ENCODE peak calls at places on chromosomes 13 and 19, in ten cellular contexts. One of them, this sample, is unnamed.

GRCh38 chr13:46168341-46168740 is 13.6 kb downstream of the LCP1 start:
- DNase-seq in left ventricle myocardium inferior: no peak
- DNase-seq in fibroblast of lung: no peak
- DNase-seq in esophagus squamous epithelium: no peak
- DNase-seq in neuronal stem cell: no peak
- DNase-seq in HepG2: no peak
- DNase-seq in heart right ventricle: no peak
- DNase-seq in cardiac muscle cell: no peak
- DNase-seq in fibroblast of pulmonary artery: peak
- DNase-seq in HCT116: no peak
- DNase-seq in this sample: no peak

GRCh38 chr19:18204394-18205179 is 745 bp upstream of the RAB3A start:
- DNase-seq in left ventricle myocardium inferior: no peak
- DNase-seq in fibroblast of pulmonary artery: no peak
- DNase-seq in fibroblast of lung: no peak
- DNase-seq in HepG2: no peak
- DNase-seq in cardiac muscle cell: peak
- DNase-seq in heart right ventricle: peak
- DNase-seq in esophagus squamous epithelium: no peak
- DNase-seq in neuronal stem cell: peak
- DNase-seq in HCT116: no peak
- DNase-seq in this sample: no peak

GRCh38 chr19:45169602-45170001 is 8.4 kb downstream of the TRAPPC6A start:
- DNase-seq in left ventricle myocardium inferior: no peak
- DNase-seq in fibroblast of pulmonary artery: no peak
- DNase-seq in neuronal stem cell: no peak
- DNase-seq in fibroblast of lung: no peak
- DNase-seq in cardiac muscle cell: no peak
- DNase-seq in esophagus squamous epithelium: no peak
- DNase-seq in HCT116: no peak
- DNase-seq in heart right ventricle: no peak
- DNase-seq in HepG2: no peak
- DNase-seq in this sample: no peak

GRCh38 chr19:46211201-46211881 is 18.2 kb upstream of the IGFL1 start:
- DNase-seq in fibroblast of lung: peak
- DNase-seq in fibroblast of pulmonary artery: peak
- DNase-seq in HepG2: no peak
- DNase-seq in esophagus squamous epithelium: no peak
- DNase-seq in heart right ventricle: no peak
- DNase-seq in cardiac muscle cell: peak
- DNase-seq in left ventricle myocardium inferior: no peak
- DNase-seq in HCT116: peak
- DNase-seq in neuronal stem cell: no peak
- DNase-seq in this sample: no peak

GRCh38 chr19:34345934-34346333 is 19.1 kb upstream of the GPI start:
- DNase-seq in HepG2: peak
- DNase-seq in fibroblast of pulmonary artery: peak
- DNase-seq in neuronal stem cell: no peak
- DNase-seq in heart right ventricle: peak
- DNase-seq in HCT116: peak
- DNase-seq in esophagus squamous epithelium: no peak
- DNase-seq in fibroblast of lung: peak
- DNase-seq in cardiac muscle cell: peak
- DNase-seq in left ventricle myocardium inferior: peak
- DNase-seq in this sample: no peak

GRCh38 chr19:52963229-52963760 is 614 bp upstream of the ZNF816 start:
- DNase-seq in heart right ventricle: no peak
- DNase-seq in fibroblast of lung: no peak
- DNase-seq in esophagus squamous epithelium: no peak
- DNase-seq in HepG2: peak
- DNase-seq in fibroblast of pulmonary artery: no peak
- DNase-seq in cardiac muscle cell: peak
- DNase-seq in HCT116: no peak
- DNase-seq in neuronal stem cell: no peak
- DNase-seq in left ventricle myocardium inferior: peak
- DNase-seq in this sample: no peak

GRCh38 chr13:44575741-44576395 is at the start of gene TSC22D1:
- DNase-seq in left ventricle myocardium inferior: peak
- DNase-seq in HCT116: no peak
- DNase-seq in neuronal stem cell: no peak
- DNase-seq in fibroblast of lung: peak
- DNase-seq in esophagus squamous epithelium: no peak
- DNase-seq in HepG2: no peak
- DNase-seq in fibroblast of pulmonary artery: peak
- DNase-seq in heart right ventricle: peak
- DNase-seq in cardiac muscle cell: peak
- DNase-seq in this sample: no peak

GRCh38 chr19:31349160-31349881 is at the start of gene TSHZ3:
- DNase-seq in HCT116: no peak
- DNase-seq in fibroblast of pulmonary artery: peak
- DNase-seq in HepG2: no peak
- DNase-seq in neuronal stem cell: no peak
- DNase-seq in fibroblast of lung: peak
- DNase-seq in esophagus squamous epithelium: no peak
- DNase-seq in heart right ventricle: peak
- DNase-seq in cardiac muscle cell: peak
- DNase-seq in left ventricle myocardium inferior: peak
- DNase-seq in this sample: no peak

GRCh38 chr19:35856001-35856400 is 710 bp upstream of the KIRREL2 start:
- DNase-seq in esophagus squamous epithelium: no peak
- DNase-seq in fibroblast of lung: no peak
- DNase-seq in HCT116: no peak
- DNase-seq in HepG2: no peak
- DNase-seq in left ventricle myocardium inferior: no peak
- DNase-seq in heart right ventricle: no peak
- DNase-seq in neuronal stem cell: peak
- DNase-seq in cardiac muscle cell: peak
- DNase-seq in fibroblast of pulmonary artery: no peak
- DNase-seq in this sample: no peak

GRCh38 chr19:17235618-17236413 is 9.8 kb downstream of the OCEL1 start:
- DNase-seq in neuronal stem cell: peak
- DNase-seq in heart right ventricle: no peak
- DNase-seq in cardiac muscle cell: peak
- DNase-seq in esophagus squamous epithelium: no peak
- DNase-seq in left ventricle myocardium inferior: peak
- DNase-seq in HCT116: no peak
- DNase-seq in fibroblast of pulmonary artery: peak
- DNase-seq in fibroblast of lung: peak
- DNase-seq in HepG2: no peak
- DNase-seq in this sample: peak

GRCh38 chr13:97307882-97308624 is 85.9 kb downstream of the MBNL2 start:
- DNase-seq in heart right ventricle: peak
- DNase-seq in fibroblast of pulmonary artery: peak
- DNase-seq in left ventricle myocardium inferior: peak
- DNase-seq in neuronal stem cell: peak
- DNase-seq in cardiac muscle cell: peak
- DNase-seq in HCT116: peak
- DNase-seq in HepG2: peak
- DNase-seq in fibroblast of lung: peak
- DNase-seq in esophagus squamous epithelium: no peak
- DNase-seq in this sample: no peak

GRCh38 chr19:42424345-42424707 is 2.9 kb downstream of the LIPE start:
- DNase-seq in HepG2: no peak
- DNase-seq in neuronal stem cell: no peak
- DNase-seq in esophagus squamous epithelium: no peak
- DNase-seq in heart right ventricle: no peak
- DNase-seq in HCT116: no peak
- DNase-seq in fibroblast of pulmonary artery: no peak
- DNase-seq in fibroblast of lung: no peak
- DNase-seq in cardiac muscle cell: no peak
- DNase-seq in left ventricle myocardium inferior: no peak
- DNase-seq in this sample: no peak
- H3K4me3 ChIP-seq in HepG2: peak
- H3K4me3 ChIP-seq in neuronal stem cell: no peak
- H3K4me3 ChIP-seq in esophagus squamous epithelium: peak
- H3K4me3 ChIP-seq in heart right ventricle: peak
- H3K4me3 ChIP-seq in HCT116: no peak
- H3K4me3 ChIP-seq in fibroblast of pulmonary artery: no peak
- H3K4me3 ChIP-seq in fibroblast of lung: peak
- H3K4me3 ChIP-seq in cardiac muscle cell: no peak
- H3K4me3 ChIP-seq in left ventricle myocardium inferior: peak
- H3K4me3 ChIP-seq in this sample: no peak

GRCh38 chr13:99463998-99464397 is 37.3 kb upstream of the TM9SF2 start:
- DNase-seq in esophagus squamous epithelium: no peak
- DNase-seq in fibroblast of pulmonary artery: no peak
- DNase-seq in left ventricle myocardium inferior: no peak
- DNase-seq in HepG2: no peak
- DNase-seq in cardiac muscle cell: no peak
- DNase-seq in heart right ventricle: no peak
- DNase-seq in fibroblast of lung: no peak
- DNase-seq in neuronal stem cell: no peak
- DNase-seq in HCT116: no peak
- DNase-seq in this sample: no peak
- H3K4me3 ChIP-seq in esophagus squamous epithelium: no peak
- H3K4me3 ChIP-seq in fibroblast of pulmonary artery: no peak
- H3K4me3 ChIP-seq in left ventricle myocardium inferior: no peak
- H3K4me3 ChIP-seq in HepG2: no peak
- H3K4me3 ChIP-seq in cardiac muscle cell: no peak
- H3K4me3 ChIP-seq in heart right ventricle: no peak
- H3K4me3 ChIP-seq in fibroblast of lung: peak
- H3K4me3 ChIP-seq in neuronal stem cell: no peak
- H3K4me3 ChIP-seq in HCT116: no peak
- H3K4me3 ChIP-seq in this sample: no peak

GRCh38 chr19:1252818-1253513 is 4.6 kb downstream of the MIDN start:
- DNase-seq in left ventricle myocardium inferior: peak
- DNase-seq in HCT116: no peak
- DNase-seq in heart right ventricle: peak
- DNase-seq in fibroblast of lung: peak
- DNase-seq in HepG2: peak
- DNase-seq in esophagus squamous epithelium: peak
- DNase-seq in neuronal stem cell: no peak
- DNase-seq in cardiac muscle cell: no peak
- DNase-seq in fibroblast of pulmonary artery: peak
- DNase-seq in this sample: no peak
- H3K4me3 ChIP-seq in left ventricle myocardium inferior: peak
- H3K4me3 ChIP-seq in HCT116: peak
- H3K4me3 ChIP-seq in heart right ventricle: peak
- H3K4me3 ChIP-seq in fibroblast of lung: peak
- H3K4me3 ChIP-seq in HepG2: peak
- H3K4me3 ChIP-seq in esophagus squamous epithelium: peak
- H3K4me3 ChIP-seq in neuronal stem cell: peak
- H3K4me3 ChIP-seq in cardiac muscle cell: peak
- H3K4me3 ChIP-seq in fibroblast of pulmonary artery: peak
- H3K4me3 ChIP-seq in this sample: peak

DNA sequence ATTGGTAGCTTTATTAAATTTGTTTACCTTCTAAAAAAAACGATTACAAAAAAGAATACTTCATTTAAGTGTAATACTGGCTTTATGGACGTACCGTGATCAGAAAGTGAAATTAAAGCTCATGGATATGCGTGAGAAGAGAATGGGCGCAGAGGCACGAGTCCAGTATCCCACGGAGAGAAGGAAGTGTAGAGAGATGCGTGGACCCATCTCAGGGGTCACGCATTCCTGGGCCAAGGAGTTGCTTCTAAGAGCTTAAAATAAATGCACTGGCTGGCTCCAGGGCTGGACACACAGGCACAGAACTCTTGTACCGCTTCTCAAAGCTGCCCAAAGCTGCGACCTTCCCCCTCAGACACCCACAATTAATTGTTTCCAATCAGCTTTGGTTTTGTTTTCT is 8.7 kb upstream of the SPC24 start:
- DNase-seq in HCT116: no peak
- DNase-seq in fibroblast of lung: no peak
- DNase-seq in fibroblast of pulmonary artery: no peak
- DNase-seq in left ventricle myocardium inferior: no peak
- DNase-seq in cardiac muscle cell: peak
- DNase-seq in neuronal stem cell: no peak
- DNase-seq in HepG2: no peak
- DNase-seq in heart right ventricle: no peak
- DNase-seq in esophagus squamous epithelium: no peak
- DNase-seq in this sample: no peak
- H3K4me3 ChIP-seq in HCT116: no peak
- H3K4me3 ChIP-seq in fibroblast of lung: peak
- H3K4me3 ChIP-seq in fibroblast of pulmonary artery: no peak
- H3K4me3 ChIP-seq in left ventricle myocardium inferior: peak
- H3K4me3 ChIP-seq in cardiac muscle cell: no peak
- H3K4me3 ChIP-seq in neuronal stem cell: no peak
- H3K4me3 ChIP-seq in HepG2: no peak
- H3K4me3 ChIP-seq in heart right ventricle: no peak
- H3K4me3 ChIP-seq in esophagus squamous epithelium: no peak
- H3K4me3 ChIP-seq in this sample: no peak

This sample was measured in GM12864.